ENCODE peak calls at places on chromosomes 5 and 9, in six cellular contexts. One of them, this sample, is unnamed.

GRCh38 chr5:132635873-132636272 is 22.1 kb upstream of the IL13 start:
- DNase-seq in HuH-7: no peak
- DNase-seq in activated naive CD4-positive, alpha-beta T cell treated with Interleukin-2 at 50 U/mL for 16 hours: no peak
- DNase-seq in stimulated activated CD8-positive, alpha-beta memory T cell treated with anti-CD3 and anti-CD28 coated beads, Interleukin-4, amount 100 ng/mL, for 4 hours: no peak
- DNase-seq in GM04504: no peak
- DNase-seq in putamen: no peak
- DNase-seq in this sample: no peak

GRCh38 chr9:87054999-87055686 is 107.8 kb upstream of the GAS1 start:
- DNase-seq in putamen: no peak
- DNase-seq in stimulated activated CD8-positive, alpha-beta memory T cell treated with anti-CD3 and anti-CD28 coated beads, Interleukin-4, amount 100 ng/mL, for 4 hours: no peak
- DNase-seq in GM04504: no peak
- DNase-seq in activated naive CD4-positive, alpha-beta T cell treated with Interleukin-2 at 50 U/mL for 16 hours: no peak
- DNase-seq in HuH-7: no peak
- DNase-seq in this sample: no peak

GRCh38 chr9:71506821-71507220 is 261.5 kb downstream of the CEMIP2 start:
- DNase-seq in activated naive CD4-positive, alpha-beta T cell treated with Interleukin-2 at 50 U/mL for 16 hours: no peak
- DNase-seq in HuH-7: no peak
- DNase-seq in stimulated activated CD8-positive, alpha-beta memory T cell treated with anti-CD3 and anti-CD28 coated beads, Interleukin-4, amount 100 ng/mL, for 4 hours: no peak
- DNase-seq in putamen: no peak
- DNase-seq in GM04504: peak; percentile 24
- DNase-seq in this sample: no peak

GRCh38 chr5:90383903-90384302 is 25.7 kb downstream of the CETN3 start:
- DNase-seq in GM04504: no peak
- DNase-seq in putamen: no peak
- DNase-seq in HuH-7: no peak
- DNase-seq in stimulated activated CD8-positive, alpha-beta memory T cell treated with anti-CD3 and anti-CD28 coated beads, Interleukin-4, amount 100 ng/mL, for 4 hours: no peak
- DNase-seq in activated naive CD4-positive, alpha-beta T cell treated with Interleukin-2 at 50 U/mL for 16 hours: no peak
- DNase-seq in this sample: no peak

GRCh38 chr5:126509339-126509738 is 85.7 kb downstream of the ALDH7A1 start:
- DNase-seq in stimulated activated CD8-positive, alpha-beta memory T cell treated with anti-CD3 and anti-CD28 coated beads, Interleukin-4, amount 100 ng/mL, for 4 hours: no peak
- DNase-seq in putamen: no peak
- DNase-seq in HuH-7: no peak
- DNase-seq in activated naive CD4-positive, alpha-beta T cell treated with Interleukin-2 at 50 U/mL for 16 hours: no peak
- DNase-seq in GM04504: no peak
- DNase-seq in this sample: no peak

GRCh38 chr5:102666164-102666951 is 88.7 kb upstream of the PAM start:
- DNase-seq in stimulated activated CD8-positive, alpha-beta memory T cell treated with anti-CD3 and anti-CD28 coated beads, Interleukin-4, amount 100 ng/mL, for 4 hours: no peak
- DNase-seq in HuH-7: no peak
- DNase-seq in GM04504: no peak
- DNase-seq in putamen: no peak
- DNase-seq in activated naive CD4-positive, alpha-beta T cell treated with Interleukin-2 at 50 U/mL for 16 hours: no peak
- DNase-seq in this sample: peak; percentile 93

GRCh38 chr5:55407059-55407684 is 99.4 kb downstream of the MTREX start:
- DNase-seq in putamen: peak; percentile 46
- DNase-seq in GM04504: peak; percentile 44
- DNase-seq in stimulated activated CD8-positive, alpha-beta memory T cell treated with anti-CD3 and anti-CD28 coated beads, Interleukin-4, amount 100 ng/mL, for 4 hours: no peak
- DNase-seq in activated naive CD4-positive, alpha-beta T cell treated with Interleukin-2 at 50 U/mL for 16 hours: peak; percentile 13
- DNase-seq in HuH-7: peak; percentile 14
- DNase-seq in this sample: no peak

GRCh38 chr9:136019041-136019680 is 58.0 kb upstream of the UBAC1 start:
- DNase-seq in putamen: no peak
- DNase-seq in activated naive CD4-positive, alpha-beta T cell treated with Interleukin-2 at 50 U/mL for 16 hours: no peak
- DNase-seq in GM04504: no peak
- DNase-seq in stimulated activated CD8-positive, alpha-beta memory T cell treated with anti-CD3 and anti-CD28 coated beads, Interleukin-4, amount 100 ng/mL, for 4 hours: no peak
- DNase-seq in HuH-7: no peak
- DNase-seq in this sample: no peak

GRCh38 chr5:89849819-89850515 is 559.6 kb downstream of the CETN3 start:
- DNase-seq in GM04504: no peak
- DNase-seq in stimulated activated CD8-positive, alpha-beta memory T cell treated with anti-CD3 and anti-CD28 coated beads, Interleukin-4, amount 100 ng/mL, for 4 hours: no peak
- DNase-seq in HuH-7: no peak
- DNase-seq in putamen: no peak
- DNase-seq in activated naive CD4-positive, alpha-beta T cell treated with Interleukin-2 at 50 U/mL for 16 hours: no peak
- DNase-seq in this sample: no peak

GRCh38 chr5:109805882-109806281 is 116.2 kb downstream of the MAN2A1 start:
- DNase-seq in activated naive CD4-positive, alpha-beta T cell treated with Interleukin-2 at 50 U/mL for 16 hours: no peak
- DNase-seq in HuH-7: no peak
- DNase-seq in stimulated activated CD8-positive, alpha-beta memory T cell treated with anti-CD3 and anti-CD28 coated beads, Interleukin-4, amount 100 ng/mL, for 4 hours: no peak
- DNase-seq in GM04504: no peak
- DNase-seq in putamen: no peak
- DNase-seq in this sample: no peak

GRCh38 chr9:34486572-34486971 is 28.0 kb downstream of the DNAI1 start:
- DNase-seq in activated naive CD4-positive, alpha-beta T cell treated with Interleukin-2 at 50 U/mL for 16 hours: no peak
- DNase-seq in GM04504: no peak
- DNase-seq in stimulated activated CD8-positive, alpha-beta memory T cell treated with anti-CD3 and anti-CD28 coated beads, Interleukin-4, amount 100 ng/mL, for 4 hours: no peak
- DNase-seq in putamen: no peak
- DNase-seq in HuH-7: no peak
- DNase-seq in this sample: no peak

GRCh38 chr9:131266301-131267229 is 9.7 kb downstream of the FAM78A start:
- DNase-seq in activated naive CD4-positive, alpha-beta T cell treated with Interleukin-2 at 50 U/mL for 16 hours: peak; percentile 50
- DNase-seq in putamen: no peak
- DNase-seq in HuH-7: no peak
- DNase-seq in stimulated activated CD8-positive, alpha-beta memory T cell treated with anti-CD3 and anti-CD28 coated beads, Interleukin-4, amount 100 ng/mL, for 4 hours: no peak
- DNase-seq in GM04504: no peak
- DNase-seq in this sample: no peak

GRCh38 chr9:133677126-133678010 is 41.2 kb downstream of the DBH start:
- DNase-seq in putamen: no peak
- DNase-seq in activated naive CD4-positive, alpha-beta T cell treated with Interleukin-2 at 50 U/mL for 16 hours: peak; percentile 54
- DNase-seq in stimulated activated CD8-positive, alpha-beta memory T cell treated with anti-CD3 and anti-CD28 coated beads, Interleukin-4, amount 100 ng/mL, for 4 hours: no peak
- DNase-seq in GM04504: no peak
- DNase-seq in HuH-7: no peak
- DNase-seq in this sample: no peak

GRCh38 chr9:5421163-5421562 is 16.6 kb downstream of the PLGRKT start:
- DNase-seq in putamen: no peak
- DNase-seq in stimulated activated CD8-positive, alpha-beta memory T cell treated with anti-CD3 and anti-CD28 coated beads, Interleukin-4, amount 100 ng/mL, for 4 hours: no peak
- DNase-seq in HuH-7: no peak
- DNase-seq in GM04504: no peak
- DNase-seq in activated naive CD4-positive, alpha-beta T cell treated with Interleukin-2 at 50 U/mL for 16 hours: no peak
- DNase-seq in this sample: no peak

GRCh38 chr9:6305954-6306563 is 22.1 kb upstream of the TPD52L3 start:
- DNase-seq in stimulated activated CD8-positive, alpha-beta memory T cell treated with anti-CD3 and anti-CD28 coated beads, Interleukin-4, amount 100 ng/mL, for 4 hours: no peak
- DNase-seq in GM04504: peak; percentile 12
- DNase-seq in putamen: peak; percentile 34
- DNase-seq in HuH-7: peak; percentile 13
- DNase-seq in activated naive CD4-positive, alpha-beta T cell treated with Interleukin-2 at 50 U/mL for 16 hours: no peak
- DNase-seq in this sample: peak; percentile 29

GRCh38 chr5:136891601-136892000 is 526.3 kb upstream of the TRPC7 start:
- DNase-seq in HuH-7: no peak
- DNase-seq in putamen: no peak
- DNase-seq in GM04504: no peak
- DNase-seq in activated naive CD4-positive, alpha-beta T cell treated with Interleukin-2 at 50 U/mL for 16 hours: no peak
- DNase-seq in stimulated activated CD8-positive, alpha-beta memory T cell treated with anti-CD3 and anti-CD28 coated beads, Interleukin-4, amount 100 ng/mL, for 4 hours: no peak
- DNase-seq in this sample: no peak

GRCh38 chr9:72952914-72953313 is at the start of gene ALDH1A1:
- DNase-seq in stimulated activated CD8-positive, alpha-beta memory T cell treated with anti-CD3 and anti-CD28 coated beads, Interleukin-4, amount 100 ng/mL, for 4 hours: no peak
- DNase-seq in HuH-7: no peak
- DNase-seq in putamen: no peak
- DNase-seq in GM04504: no peak
- DNase-seq in activated naive CD4-positive, alpha-beta T cell treated with Interleukin-2 at 50 U/mL for 16 hours: no peak
- DNase-seq in this sample: no peak

GRCh38 chr9:38713426-38713825 is 6.5 kb downstream of the FAM240B start:
- DNase-seq in GM04504: peak; percentile 17
- DNase-seq in stimulated activated CD8-positive, alpha-beta memory T cell treated with anti-CD3 and anti-CD28 coated beads, Interleukin-4, amount 100 ng/mL, for 4 hours: no peak
- DNase-seq in HuH-7: no peak
- DNase-seq in putamen: no peak
- DNase-seq in activated naive CD4-positive, alpha-beta T cell treated with Interleukin-2 at 50 U/mL for 16 hours: no peak
- DNase-seq in this sample: no peak

GRCh38 chr5:78411596-78411995 is 51.2 kb downstream of the SCAMP1 start:
- DNase-seq in HuH-7: no peak
- DNase-seq in stimulated activated CD8-positive, alpha-beta memory T cell treated with anti-CD3 and anti-CD28 coated beads, Interleukin-4, amount 100 ng/mL, for 4 hours: no peak
- DNase-seq in putamen: no peak
- DNase-seq in activated naive CD4-positive, alpha-beta T cell treated with Interleukin-2 at 50 U/mL for 16 hours: no peak
- DNase-seq in GM04504: no peak
- DNase-seq in this sample: no peak

GRCh38 chr9:91075279-91075678 is 273.7 kb downstream of the SYK start:
- DNase-seq in activated naive CD4-positive, alpha-beta T cell treated with Interleukin-2 at 50 U/mL for 16 hours: no peak
- DNase-seq in GM04504: no peak
- DNase-seq in HuH-7: no peak
- DNase-seq in putamen: no peak
- DNase-seq in stimulated activated CD8-positive, alpha-beta memory T cell treated with anti-CD3 and anti-CD28 coated beads, Interleukin-4, amount 100 ng/mL, for 4 hours: no peak
- DNase-seq in this sample: no peak

This sample was measured in NCI-H446 treated with DMSO at 0.1 percent for 48 hours.